ENCODE peak calls at places on chromosomes 13 and 19, in ten cellular contexts. K, A, E, D, N, T, M, S, P and V are unnamed samples.

GRCh38 chr19:15285896-15286591 is 46.3 kb downstream of the BRD4 start:
- DNase-seq in P (no peak), D (no peak), E (no peak), N (no peak), S (no peak), A (no peak), K (no peak), T (no peak), M (no peak), V (no peak)

GRCh38 chr19:46766569-46767317 is 20.5 kb upstream of the STRN4 start:
- DNase-seq in D (no peak), A (peak), N (peak), K (no peak), E (no peak), P (no peak), S (no peak), T (peak), M (peak), V (peak)

GRCh38 chr13:47289578-47289977 is 392.7 kb upstream of the HTR2A start:
- DNase-seq in M (no peak), P (no peak), K (no peak), N (no peak), T (no peak), E (no peak), A (no peak), D (no peak), S (no peak), V (no peak)

GRCh38 chr13:24221007-24221406 is 60.5 kb downstream of the SPATA13 start:
- DNase-seq in A (no peak), D (no peak), N (no peak), M (no peak), T (no peak), S (no peak), P (no peak), K (no peak), E (no peak), V (no peak)

GRCh38 chr13:44014501-44014900 is 134.8 kb downstream of the LACC1 start:
- DNase-seq in K (no peak), E (no peak), D (no peak), S (no peak), M (no peak), P (no peak), T (no peak), A (no peak), N (no peak), V (no peak)

GRCh38 chr13:58855283-58855682 is 1223.7 kb downstream of the PCDH17 start:
- DNase-seq in P (peak), M (no peak), N (no peak), E (no peak), A (no peak), D (no peak), T (no peak), S (no peak), K (no peak), V (no peak)

GRCh38 chr13:75153834-75154233 is 328.1 kb downstream of the TBC1D4 start:
- DNase-seq in S (peak), D (no peak), P (no peak), T (no peak), N (no peak), M (no peak), A (no peak), E (no peak), K (peak), V (no peak)

GRCh38 chr13:27018230-27018875 is 153.3 kb downstream of the USP12 start:
- DNase-seq in E (no peak), M (peak), D (no peak), T (peak), A (no peak), P (no peak), K (no peak), N (peak), S (no peak), V (no peak)

GRCh38 chr13:108220042-108220441 is 1.9 kb downstream of the ABHD13 start:
- DNase-seq in N (peak), P (no peak), A (no peak), M (peak), K (no peak), S (no peak), T (peak), D (no peak), E (no peak), V (no peak)

GRCh38 chr19:32416749-32417469 is 11.3 kb downstream of the DPY19L3 start:
- DNase-seq in D (no peak), M (no peak), P (peak), K (peak), A (no peak), E (no peak), N (no peak), T (no peak), S (no peak), V (no peak)

GRCh38 chr13:41231786-41232185 is 31.6 kb downstream of the MTRF1 start:
- DNase-seq in M (peak), E (peak), P (no peak), D (peak), S (peak), A (no peak), T (peak), K (peak), N (peak), V (peak)

GRCh38 chr19:5131866-5132561 is 163.1 kb downstream of the KDM4B start:
- DNase-seq in T (no peak), A (no peak), N (no peak), K (no peak), S (no peak), E (no peak), P (no peak), D (no peak), M (no peak), V (no peak)

GRCh38 chr19:45785097-45785496 is 2.8 kb upstream of the DMPK start:
- DNase-seq in A (no peak), E (no peak), N (no peak), D (no peak), K (no peak), T (no peak), M (no peak), P (no peak), S (no peak), V (no peak)

GRCh38 chr19:29812080-29812880 is 489 bp downstream of the CCNE1 start:
- DNase-seq in D (peak), M (peak), N (peak), K (no peak), A (no peak), E (peak), T (peak), S (no peak), P (no peak), V (peak)

GRCh38 chr19:16419671-16420394 is 51.9 kb downstream of the EPS15L1 start:
- DNase-seq in T (no peak), K (no peak), M (peak), P (no peak), N (no peak), S (no peak), E (no peak), D (no peak), A (no peak), V (no peak)

GRCh38 chr19:18590273-18591272 is 2.0 kb downstream of the REX1BD start:
- DNase-seq in A (peak), N (no peak), M (peak), D (peak), P (peak), S (peak), E (peak), T (peak), K (peak), V (peak)
- TF ChIP-seq CTCF in A (peak), N (no peak), M (peak), D (no peak), P (peak), S (no peak), E (no peak), T (no peak), K (peak), V (peak)

DNA sequence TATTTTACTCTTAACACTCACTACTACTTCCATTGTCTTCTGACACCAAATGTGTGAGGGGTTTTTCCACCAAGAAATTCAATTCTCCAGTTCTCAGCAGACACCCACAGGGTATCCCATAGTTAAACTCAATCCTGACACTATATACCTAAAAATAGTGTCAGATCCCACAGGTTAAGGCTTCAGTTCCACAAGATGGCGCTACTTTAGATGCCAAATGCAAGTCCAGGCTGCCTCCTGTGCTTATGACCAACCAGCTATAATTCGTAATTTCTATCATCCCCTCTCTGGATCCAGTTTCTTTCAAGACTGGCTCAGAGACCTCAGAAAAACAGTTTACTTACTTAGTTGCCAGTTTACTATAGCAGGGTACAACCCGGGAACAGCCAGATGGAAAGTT is 1146.2 kb upstream of the SPRY2 start:
- DNase-seq in D (no peak), S (peak), N (no peak), P (peak), A (peak), M (peak), E (no peak), K (peak), T (no peak), V (peak)
- TF ChIP-seq CTCF in D (no peak), S (no peak), N (peak), P (peak), A (peak), M (peak), E (no peak), K (no peak), T (no peak), V (peak)

GRCh38 chr19:21335721-21336120 is 6.5 kb upstream of the ZNF708 start:
- DNase-seq in P (no peak), T (no peak), E (no peak), N (no peak), A (no peak), S (no peak), K (no peak), D (no peak), M (no peak), V (no peak)
- TF ChIP-seq CTCF in P (no peak), T (no peak), E (no peak), N (no peak), A (no peak), S (no peak), K (peak), D (no peak), M (no peak), V (no peak)

DNA sequence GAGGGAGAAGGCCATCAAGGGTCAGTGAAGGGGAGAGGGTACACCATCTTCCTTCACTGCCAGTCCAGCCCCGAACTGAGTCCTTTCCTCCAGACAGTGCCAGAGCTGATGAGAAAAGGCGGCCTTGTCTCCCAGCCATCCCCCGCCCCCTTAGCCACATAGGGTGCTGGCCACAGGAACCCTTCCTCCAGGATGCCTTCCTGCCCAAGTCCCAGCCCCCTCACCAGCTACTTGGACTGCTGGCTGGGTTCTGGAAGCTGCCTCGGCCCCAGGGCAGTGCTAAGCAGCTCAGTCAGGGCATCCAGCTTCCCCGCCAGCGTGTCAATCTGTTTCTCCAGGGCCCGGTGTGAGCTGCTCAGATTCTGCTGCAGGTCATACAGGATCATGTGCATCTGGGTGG is 12.6 kb upstream of the SMG9 start:
- DNase-seq in S (no peak), D (no peak), K (no peak), M (no peak), E (no peak), P (no peak), T (no peak), N (no peak), A (no peak), V (no peak)
- TF ChIP-seq CTCF in S (no peak), D (no peak), K (no peak), M (no peak), E (no peak), P (no peak), T (no peak), N (no peak), A (no peak), V (no peak)

GRCh38 chr19:48560095-48560530 is 8.1 kb downstream of the SULT2B1 start:
- DNase-seq in K (peak), P (no peak), A (no peak), N (no peak), T (no peak), S (no peak), M (no peak), E (no peak), D (no peak), V (no peak)
- TF ChIP-seq CTCF in K (peak), P (no peak), A (no peak), N (no peak), T (no peak), S (no peak), M (peak), E (no peak), D (peak), V (no peak)

DNA sequence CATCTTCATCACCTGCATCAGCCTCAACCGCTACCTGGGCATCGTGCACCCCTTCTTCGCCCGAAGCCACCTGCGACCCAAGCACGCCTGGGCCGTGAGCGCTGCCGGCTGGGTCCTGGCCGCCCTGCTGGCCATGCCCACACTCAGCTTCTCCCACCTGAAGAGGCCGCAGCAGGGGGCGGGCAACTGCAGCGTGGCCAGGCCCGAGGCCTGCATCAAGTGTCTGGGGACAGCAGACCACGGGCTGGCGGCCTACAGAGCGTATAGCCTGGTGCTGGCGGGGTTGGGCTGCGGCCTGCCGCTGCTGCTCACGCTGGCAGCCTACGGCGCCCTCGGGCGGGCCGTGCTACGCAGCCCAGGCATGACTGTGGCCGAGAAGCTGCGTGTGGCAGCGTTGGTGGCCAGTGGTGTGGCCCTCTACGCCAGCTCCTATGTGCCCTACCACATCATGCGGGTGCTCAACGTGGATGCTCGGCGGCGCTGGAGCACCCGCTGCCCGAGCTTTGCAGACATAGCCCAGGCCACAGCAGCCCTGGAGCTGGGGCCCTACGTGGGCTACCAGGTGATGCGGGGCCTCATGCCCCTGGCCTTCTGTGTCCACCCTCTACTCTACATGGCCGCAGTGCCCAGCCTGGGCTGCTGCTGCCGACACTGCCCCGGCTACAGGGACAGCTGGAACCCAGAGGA is 2.6 kb downstream of the P2RY11 start:
- DNase-seq in A (no peak), P (no peak), M (peak), N (no peak), K (no peak), T (no peak), E (no peak), D (no peak), S (no peak), V (no peak)
- TF ChIP-seq CTCF in A (no peak), P (no peak), M (peak), N (no peak), K (no peak), T (no peak), E (no peak), D (no peak), S (no peak), V (no peak)